ENCODE peak calls at places on chromosomes 11 and 22, in seven cellular contexts. B, R, P, S, L, M and U are unnamed samples.
A peak's percentile ranks its signal among the peaks of the same experiment; 100 is the strongest.

GRCh38 chr11:92152245-92152644 is 72.4 kb upstream of the FAT3 start:
- DNase-seq in L (peak; percentile 45), B (no peak), M (no peak), P (no peak), R (no peak), S (no peak), U (no peak)

GRCh38 chr11:63553759-63554158 is 9.4 kb downstream of the PLAAT2 start:
- DNase-seq in P (no peak), M (no peak), R (no peak), L (peak; percentile 22), S (no peak), B (peak; percentile 46), U (no peak)

GRCh38 chr11:123628936-123629683 is 25.3 kb downstream of the SCN3B start:
- DNase-seq in S (no peak), P (peak; percentile 41), R (peak; percentile 82), L (peak; percentile 39), M (peak; percentile 87), B (peak; percentile 72), U (no peak)

GRCh38 chr22:41508770-41509170 is 35.5 kb downstream of the POLR3H start:
- DNase-seq in S (no peak), B (no peak), R (no peak), M (peak; percentile 59), L (no peak), P (no peak), U (no peak)

GRCh38 chr11:111206472-111206871 is 39.1 kb upstream of the POU2AF2 start:
- DNase-seq in M (no peak), S (no peak), P (no peak), R (no peak), L (peak; percentile 92), B (peak; percentile 81), U (no peak)

GRCh38 chr22:31481129-31481528 is 8.5 kb downstream of the EIF4ENIF1 start:
- DNase-seq in B (no peak), P (no peak), S (no peak), M (no peak), R (no peak), L (no peak), U (no peak)

GRCh38 chr11:111347723-111348115 is 31.4 kb downstream of the POU2AF1 start:
- DNase-seq in P (no peak), L (peak; percentile 15), M (no peak), R (no peak), B (peak; percentile 46), S (no peak), U (no peak)

GRCh38 chr22:36160499-36160942 is at the start of gene APOL3:
- DNase-seq in L (peak; percentile 29), S (no peak), B (peak; percentile 34), R (peak; percentile 85), M (peak; percentile 93), P (no peak), U (no peak)

GRCh38 chr11:99015634-99016454 is 4.9 kb upstream of the CNTN5 start:
- DNase-seq in S (peak; percentile 70), B (peak; percentile 27), M (no peak), P (peak; percentile 70), R (no peak), L (peak; percentile 74), U (no peak)

GRCh38 chr11:126824035-126824607 is 176.4 kb downstream of the KIRREL3 start:
- DNase-seq in S (no peak), M (no peak), L (no peak), B (no peak), P (no peak), R (no peak), U (no peak)

GRCh38 chr11:65894034-65894591 is 3.6 kb downstream of the CCDC85B start:
- DNase-seq in S (no peak), R (peak; percentile 81), B (no peak), M (peak; percentile 73), P (no peak), L (peak; percentile 37), U (no peak)

GRCh38 chr11:78798567-78799170 is 224.0 kb upstream of the NARS2 start:
- DNase-seq in M (peak; percentile 76), R (peak; percentile 81), S (peak; percentile 78), B (peak; percentile 55), P (peak; percentile 80), L (peak; percentile 85), U (peak; percentile 86)

GRCh38 chr11:117992136-117992535 is 5.9 kb downstream of the IL10RA start:
- DNase-seq in S (no peak), M (no peak), B (no peak), L (no peak), P (no peak), R (no peak), U (no peak)

GRCh38 chr11:77065878-77066228 is 918 bp upstream of the CAPN5 start:
- DNase-seq in M (peak; percentile 41), L (no peak), S (no peak), B (peak; percentile 52), P (peak; percentile 68), R (no peak), U (no peak)

GRCh38 chr11:107496011-107496410 is 38.4 kb upstream of the CWF19L2 start:
- DNase-seq in P (no peak), M (no peak), B (peak; percentile 88), L (peak; percentile 10), R (no peak), S (no peak), U (no peak)

GRCh38 chr22:43320943-43321900 is 21.9 kb downstream of the SCUBE1 start:
- DNase-seq in P (no peak), L (no peak), B (no peak), M (no peak), R (no peak), S (no peak), U (no peak)

GRCh38 chr11:5553347-5553746 is 5.0 kb upstream of the OR52H1 start:
- DNase-seq in P (no peak), S (no peak), R (no peak), B (no peak), M (no peak), L (peak; percentile 7), U (no peak)

GRCh38 chr11:62269654-62270278 is at the start of gene SCGB2A2:
- DNase-seq in L (peak; percentile 73), S (no peak), R (no peak), P (no peak), M (no peak), B (no peak), U (no peak)
- TF ChIP-seq CTCF in L (peak; percentile 69), S (peak; percentile 6), R (no peak), P (no peak), M (no peak), B (no peak), U (peak; percentile 38)

DNA sequence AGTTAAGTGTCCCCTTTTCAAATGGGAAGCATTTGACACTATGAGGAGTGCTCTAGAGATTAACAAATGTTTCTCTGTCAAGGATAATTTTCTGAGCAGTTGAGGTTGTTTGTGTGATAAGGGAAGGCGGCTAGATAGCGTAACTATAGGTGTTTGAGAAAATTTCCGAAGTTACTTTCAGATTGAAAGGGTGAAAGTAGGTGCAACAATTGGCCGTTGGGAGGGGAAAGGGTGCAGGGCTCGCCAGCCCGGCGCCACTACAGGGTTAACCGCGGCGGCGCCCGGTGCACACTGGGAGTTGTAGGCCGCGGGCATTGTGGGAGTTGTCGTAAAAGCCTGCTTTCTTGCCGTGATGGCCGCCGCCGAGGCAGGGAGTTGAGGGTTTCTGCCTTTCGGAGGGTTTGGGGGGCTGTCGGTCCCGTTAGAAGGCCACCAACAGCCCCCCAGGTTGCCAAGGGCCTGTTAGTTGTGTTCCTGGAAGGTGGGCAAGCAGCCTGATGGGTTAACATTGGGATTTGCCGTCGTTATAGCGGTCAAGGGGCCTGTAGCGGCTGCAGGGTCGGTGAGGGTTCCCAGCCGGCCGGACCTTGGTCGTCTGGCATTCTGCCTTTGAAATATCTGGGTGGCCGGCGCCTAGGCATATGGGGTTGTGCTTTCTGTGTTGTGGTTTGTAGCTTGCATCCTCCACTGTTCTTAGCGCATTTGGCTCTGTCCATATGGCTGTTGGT is 36.5 kb upstream of the HSD17B12 start:
- DNase-seq in L (peak; percentile 74), B (peak; percentile 87), P (peak; percentile 93), S (peak; percentile 93), R (peak; percentile 89), M (peak; percentile 87), U (peak; percentile 90)
- TF ChIP-seq CTCF in L (no peak), B (no peak), P (no peak), S (no peak), R (no peak), M (no peak), U (no peak)

GRCh38 chr11:14908214-14908880 is 16.3 kb upstream of the CYP2R1 start:
- DNase-seq in R (no peak), L (peak; percentile 61), M (no peak), S (peak; percentile 44), P (peak; percentile 70), B (peak; percentile 33), U (no peak)
- TF ChIP-seq CTCF in R (peak; percentile 38), L (peak; percentile 76), M (no peak), S (peak; percentile 59), P (peak; percentile 85), B (peak; percentile 68), U (no peak)

GRCh38 chr11:113730887-113731726 is 25.0 kb upstream of the TMPRSS5 start:
- DNase-seq in R (no peak), M (peak; percentile 16), B (peak; percentile 62), S (peak; percentile 79), L (peak; percentile 83), P (peak; percentile 80), U (peak; percentile 60)
- TF ChIP-seq CTCF in R (peak; percentile 49), M (peak; percentile 47), B (peak; percentile 54), S (peak; percentile 74), L (peak; percentile 93), P (peak; percentile 80), U (peak; percentile 69)

DNA sequence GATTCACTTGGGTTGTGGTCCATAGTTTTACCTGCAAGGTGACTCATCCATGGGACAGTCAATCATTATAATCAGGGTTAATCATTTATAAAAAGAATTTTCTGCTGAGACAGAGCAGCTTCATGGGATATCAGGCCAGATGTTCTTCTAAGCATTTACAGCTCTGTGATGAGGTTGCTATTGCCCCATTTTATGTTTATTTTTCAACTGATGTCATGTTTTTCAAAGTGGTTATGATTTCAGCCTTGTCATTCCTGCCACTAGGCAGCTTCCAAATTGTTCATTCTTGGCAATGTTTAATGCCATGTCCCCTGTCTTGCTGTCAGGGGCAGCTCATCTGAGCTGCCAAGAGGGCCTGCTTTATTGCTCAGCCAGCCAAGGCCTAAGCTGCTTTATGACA is 35.9 kb upstream of the ZBED5 start:
- DNase-seq in P (peak; percentile 71), L (peak; percentile 65), R (no peak), B (peak; percentile 54), M (no peak), S (no peak), U (no peak)
- TF ChIP-seq CTCF in P (peak; percentile 41), L (peak; percentile 39), R (peak; percentile 28), B (peak; percentile 53), M (no peak), S (no peak), U (no peak)

GRCh38 chr11:34869425-34869824 is 46.8 kb downstream of the APIP start:
- DNase-seq in L (no peak), S (no peak), B (no peak), R (no peak), P (no peak), M (no peak), U (no peak)
- TF ChIP-seq CTCF in L (peak; percentile 28), S (no peak), B (no peak), R (no peak), P (no peak), M (no peak), U (peak; percentile 35)

GRCh38 chr11:48354013-48354412 is 12.3 kb downstream of the OR4C5 start:
- DNase-seq in B (no peak), P (no peak), M (no peak), S (no peak), L (no peak), R (no peak), U (no peak)
- TF ChIP-seq CTCF in B (no peak), P (no peak), M (no peak), S (no peak), L (no peak), R (no peak), U (no peak)

GRCh38 chr11:12236744-12237101 is 126.3 kb downstream of the MICAL2 start:
- DNase-seq in S (no peak), M (no peak), L (no peak), B (no peak), P (no peak), R (no peak), U (no peak)
- TF ChIP-seq CTCF in S (no peak), M (no peak), L (no peak), B (no peak), P (no peak), R (no peak), U (no peak)